ENCODE peak calls at places on chromosome 16, in seven cellular contexts. One of them, this sample, is unnamed.
A peak's percentile ranks its signal among the peaks of the same experiment; 100 is the strongest.

GRCh38 chr16:24984903-24985675 is 30.1 kb downstream of the ARHGAP17 start:
- DNase-seq in AG04449: no peak
- DNase-seq in AG04450: no peak
- DNase-seq in uterus: no peak
- DNase-seq in colonic mucosa: no peak
- DNase-seq in AG09319: no peak
- DNase-seq in effector CD8-positive, alpha-beta T cell: no peak
- DNase-seq in this sample: no peak

GRCh38 chr16:6891486-6891885 is 441.2 kb upstream of the RBFOX1 start:
- DNase-seq in AG04449: no peak
- DNase-seq in AG04450: no peak
- DNase-seq in uterus: no peak
- DNase-seq in colonic mucosa: no peak
- DNase-seq in AG09319: no peak
- DNase-seq in effector CD8-positive, alpha-beta T cell: no peak
- DNase-seq in this sample: no peak

GRCh38 chr16:86286991-86287640 is 223.2 kb upstream of the FOXF1 start:
- DNase-seq in AG04449: no peak
- DNase-seq in AG04450: no peak
- DNase-seq in uterus: no peak
- DNase-seq in colonic mucosa: peak; percentile 13
- DNase-seq in AG09319: no peak
- DNase-seq in effector CD8-positive, alpha-beta T cell: no peak
- DNase-seq in this sample: no peak

GRCh38 chr16:67043420-67043819 is 14.5 kb downstream of the CBFB start:
- DNase-seq in AG04449: no peak
- DNase-seq in AG04450: no peak
- DNase-seq in uterus: no peak
- DNase-seq in colonic mucosa: no peak
- DNase-seq in AG09319: no peak
- DNase-seq in effector CD8-positive, alpha-beta T cell: no peak
- DNase-seq in this sample: no peak

GRCh38 chr16:19021747-19022146 is 38.0 kb downstream of the TMC7 start:
- DNase-seq in AG04449: no peak
- DNase-seq in AG04450: no peak
- DNase-seq in uterus: no peak
- DNase-seq in colonic mucosa: no peak
- DNase-seq in AG09319: no peak
- DNase-seq in effector CD8-positive, alpha-beta T cell: no peak
- DNase-seq in this sample: no peak

GRCh38 chr16:69522732-69523404 is 42.9 kb upstream of the NFAT5 start:
- DNase-seq in AG04449: no peak
- DNase-seq in AG04450: no peak
- DNase-seq in uterus: no peak
- DNase-seq in colonic mucosa: no peak
- DNase-seq in AG09319: no peak
- DNase-seq in effector CD8-positive, alpha-beta T cell: no peak
- DNase-seq in this sample: no peak

GRCh38 chr16:9854665-9855064 is 327.6 kb downstream of the GRIN2A start:
- DNase-seq in AG04449: peak; percentile 7
- DNase-seq in AG04450: no peak
- DNase-seq in uterus: no peak
- DNase-seq in colonic mucosa: no peak
- DNase-seq in AG09319: peak; percentile 58
- DNase-seq in effector CD8-positive, alpha-beta T cell: no peak
- DNase-seq in this sample: no peak

GRCh38 chr16:29744541-29745101 is 1.2 kb downstream of the C16orf54 start:
- DNase-seq in AG04449: no peak
- DNase-seq in AG04450: no peak
- DNase-seq in uterus: no peak
- DNase-seq in colonic mucosa: no peak
- DNase-seq in AG09319: no peak
- DNase-seq in effector CD8-positive, alpha-beta T cell: no peak
- DNase-seq in this sample: no peak

GRCh38 chr16:12750554-12750918 is 53.2 kb downstream of the CPPED1 start:
- DNase-seq in AG04449: no peak
- DNase-seq in AG04450: no peak
- DNase-seq in uterus: no peak
- DNase-seq in colonic mucosa: no peak
- DNase-seq in AG09319: no peak
- DNase-seq in effector CD8-positive, alpha-beta T cell: no peak
- DNase-seq in this sample: no peak

GRCh38 chr16:24208710-24209109 is 47.4 kb upstream of the CACNG3 start:
- DNase-seq in AG04449: no peak
- DNase-seq in AG04450: no peak
- DNase-seq in uterus: no peak
- DNase-seq in colonic mucosa: no peak
- DNase-seq in AG09319: no peak
- DNase-seq in effector CD8-positive, alpha-beta T cell: no peak
- DNase-seq in this sample: no peak

GRCh38 chr16:81567987-81568748 is 123.6 kb downstream of the CMIP start:
- DNase-seq in AG04449: no peak
- DNase-seq in AG04450: no peak
- DNase-seq in uterus: peak; percentile 58
- DNase-seq in colonic mucosa: no peak
- DNase-seq in AG09319: peak; percentile 24
- DNase-seq in effector CD8-positive, alpha-beta T cell: no peak
- DNase-seq in this sample: no peak

This sample was measured in stimulated activated naive CD4-positive, alpha-beta T cell.